ENCODE peak calls at places on chromosomes 16 and 17, in five cellular contexts. X, F, U, V and B are unnamed samples.

GRCh38 chr17:8997994-8998628 is 23.2 kb upstream of the NTN1 start:
- DNase-seq in X (peak; percentile 59), U (peak; percentile 56), V (peak; percentile 76), F (peak; percentile 83), B (peak; percentile 79)

GRCh38 chr16:61323456-61323855 is 712.8 kb downstream of the CDH8 start:
- DNase-seq in F (no peak), U (no peak), X (no peak), V (no peak), B (no peak)

GRCh38 chr17:82007495-82008257 is 15.0 kb downstream of the CENPX start:
- DNase-seq in V (no peak), U (no peak), F (no peak), X (no peak), B (no peak)

GRCh38 chr17:74380959-74381808 is 13.9 kb downstream of the GPR142 start:
- DNase-seq in U (no peak), V (no peak), X (no peak), F (no peak), B (no peak)

GRCh38 chr16:75491876-75492275 is 3.4 kb downstream of the CHST6 start:
- DNase-seq in V (peak; percentile 28), U (no peak), F (no peak), X (no peak), B (no peak)

GRCh38 chr17:73393962-73394361 is 82.2 kb upstream of the CDC42EP4 start:
- DNase-seq in U (no peak), F (no peak), X (no peak), V (peak; percentile 26), B (no peak)

GRCh38 chr17:73346763-73347162 is 35.0 kb upstream of the CDC42EP4 start:
- DNase-seq in F (no peak), X (no peak), U (no peak), V (no peak), B (no peak)

GRCh38 chr16:67444259-67445125 is 13.6 kb downstream of the HSD11B2 start:
- DNase-seq in V (peak; percentile 39), F (no peak), X (no peak), U (no peak), B (no peak)

GRCh38 chr16:53433509-53433908 is 762 bp upstream of the RBL2 start:
- DNase-seq in X (no peak), V (no peak), U (no peak), F (no peak), B (no peak)

GRCh38 chr17:76812248-76812647 is 56.0 kb upstream of the MGAT5B start:
- DNase-seq in F (no peak), U (no peak), X (no peak), V (no peak), B (no peak)

GRCh38 chr16:10083301-10083700 is 98.9 kb downstream of the GRIN2A start:
- DNase-seq in X (no peak), U (no peak), F (no peak), V (no peak), B (no peak)

GRCh38 chr17:17073006-17073626 is 30.9 kb downstream of the MPRIP start:
- DNase-seq in X (no peak), F (no peak), U (no peak), V (no peak), B (no peak)

GRCh38 chr16:68596266-68596665 is 48.8 kb upstream of the CDH3 start:
- DNase-seq in X (no peak), F (no peak), U (no peak), V (no peak), B (no peak)

GRCh38 chr17:72498671-72499210 is 377.9 kb downstream of the SOX9 start:
- DNase-seq in F (no peak), X (no peak), U (no peak), V (no peak), B (no peak)

GRCh38 chr17:75475851-75476250 is 19.4 kb downstream of the TMEM94 start:
- DNase-seq in F (no peak), X (no peak), U (peak; percentile 51), V (no peak), B (no peak)
- H3K27ac ChIP-seq in F (no peak overlapping the region), X (no peak overlapping the region), U (peak overlapping the region; percentile 88), V (no peak overlapping the region), B (no peak overlapping the region)

GRCh38 chr17:48184721-48185120 is 77.2 kb downstream of the SNX11 start:
- DNase-seq in U (no peak), F (no peak), V (no peak), X (no peak), B (no peak)
- H3K4me3 ChIP-seq in U (no peak overlapping the region), F (no peak overlapping the region), V (no peak overlapping the region), X (no peak overlapping the region), B (no peak overlapping the region)

DNA sequence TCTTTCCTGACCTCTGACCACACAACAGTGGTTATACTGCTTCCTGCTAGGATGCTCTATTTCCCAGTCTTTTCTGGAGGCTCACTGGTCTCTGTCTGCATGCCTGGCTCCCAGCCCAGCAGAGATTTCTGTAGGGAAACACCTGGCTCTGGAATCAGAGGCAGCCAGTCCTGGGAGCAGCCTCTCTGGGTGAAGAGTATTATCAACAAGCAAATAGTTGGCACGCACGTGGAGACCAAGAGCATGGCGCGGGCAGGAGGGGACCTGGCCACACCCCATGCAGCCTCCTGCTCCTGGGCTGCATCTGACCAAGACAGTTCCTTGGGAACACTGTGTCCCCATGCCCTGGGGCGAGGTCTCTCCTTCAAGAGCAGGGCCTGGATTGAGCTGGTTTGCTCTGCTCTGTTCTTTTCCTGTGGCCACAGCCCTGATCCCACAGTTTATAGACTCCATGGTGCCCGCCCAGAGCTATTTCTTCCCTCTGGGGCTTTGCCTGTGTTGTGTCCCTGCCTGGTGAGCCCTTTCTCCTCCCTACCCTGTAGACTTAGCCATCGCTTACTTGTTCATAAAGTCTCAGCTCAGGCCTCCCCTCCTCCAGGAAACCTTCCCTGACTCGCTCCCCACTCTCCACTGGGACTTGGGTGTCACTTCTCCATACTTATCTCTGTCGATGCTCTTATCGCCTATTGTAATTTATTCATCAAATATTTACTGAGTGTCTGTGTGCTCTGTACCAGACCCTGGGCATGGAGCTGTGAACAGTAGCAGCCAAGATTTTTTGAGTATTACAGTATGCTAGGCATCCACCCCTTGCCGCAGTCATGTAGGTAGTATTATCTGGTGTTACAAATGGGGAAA is 60.6 kb downstream of the SCNN1B start:
- DNase-seq in X (no peak), F (no peak), V (no peak), U (no peak), B (no peak)
- H3K4me1 ChIP-seq in X (no peaks in the 10 kb centered on the region), F (peaks cover 5% of the 10 kb centered on the region), V (no peaks in the 10 kb centered on the region), U (peaks cover 21% of the 10 kb centered on the region), B (peaks cover 6% of the 10 kb centered on the region)

GRCh38 chr16:17336501-17336900 is 134.3 kb downstream of the XYLT1 start:
- DNase-seq in X (no peak), U (no peak), V (no peak), F (no peak), B (no peak)

GRCh38 chr16:17342031-17342430 is 128.7 kb downstream of the XYLT1 start:
- DNase-seq in U (no peak), V (no peak), X (no peak), F (no peak), B (no peak)

GRCh38 chr16:17340804-17341203 is 130.0 kb downstream of the XYLT1 start:
- DNase-seq in V (no peak), F (no peak), U (no peak), X (no peak), B (peak; percentile 61)

GRCh38 chr16:17343028-17343427 is 127.7 kb downstream of the XYLT1 start:
- DNase-seq in F (peak; percentile 54), V (no peak), X (peak; percentile 38), U (no peak), B (peak; percentile 30)

DNA sequence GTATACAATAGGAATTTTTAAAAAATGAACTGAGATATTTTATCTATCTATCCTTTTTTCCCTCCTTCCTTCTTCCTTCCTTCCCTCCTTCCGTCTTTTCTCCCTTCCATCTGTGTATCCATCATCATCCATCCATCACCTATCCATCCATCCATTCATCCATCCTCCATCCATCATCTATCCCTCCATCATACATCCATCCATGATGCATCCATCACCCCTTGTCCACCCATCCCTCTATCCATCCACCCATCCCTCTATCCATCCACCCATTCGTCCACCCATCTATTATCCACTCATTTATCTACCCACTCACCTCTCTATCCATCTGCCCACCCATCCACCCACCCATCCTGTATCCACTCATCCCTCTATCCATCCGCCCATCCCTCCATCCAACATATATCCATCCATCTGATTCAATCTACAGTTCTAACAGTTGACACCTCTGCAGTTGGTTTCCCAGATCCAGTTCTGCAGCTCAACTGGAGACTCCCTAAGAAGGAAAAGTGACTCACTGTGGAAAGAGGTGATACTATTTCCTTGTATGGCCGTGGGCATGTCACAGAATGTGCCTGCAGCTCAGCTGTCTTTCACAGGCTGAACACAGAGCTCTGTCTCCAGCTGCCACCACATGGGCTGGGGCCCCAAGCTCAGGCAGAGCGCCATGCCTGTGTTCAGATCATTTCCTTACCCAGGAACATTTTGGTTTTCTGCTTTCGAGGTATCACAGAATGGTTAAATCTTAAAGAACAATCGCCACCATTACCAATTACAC is 130.8 kb downstream of the XYLT1 start:
- DNase-seq in U (no peak), F (no peak), X (no peak), V (peak; percentile 69), B (no peak)
- H3K27ac ChIP-seq in U (no peak overlapping the region), F (no peak overlapping the region), X (no peak overlapping the region), V (no peak overlapping the region), B (no peak overlapping the region)